ENCODE peak calls at places on chromosomes 2 and 18, in ten cellular contexts. O is left ventricle myocardium inferior, Z is uterus, Q is transverse colon, X is endodermal cell, M is fibroblast of lung, G is lower lobe of right lung, A is Peyer's patch, Y is HCT116, P is left lung. L is an unnamed sample.

GRCh38 chr18:63339920-63340484 is 20.4 kb upstream of the BCL2 start:
- DNase-seq in O (no peak), Z (peak; percentile 40), Q (no peak), X (peak; percentile 81), M (peak; percentile 58), G (no peak), A (no peak), Y (peak; percentile 10), P (no peak), L (no peak)

GRCh38 chr2:43879261-43879660 is 40.5 kb downstream of the ABCG8 start:
- DNase-seq in O (no peak), Z (no peak), Q (no peak), X (no peak), M (no peak), G (no peak), A (no peak), Y (no peak), P (no peak), L (no peak)

GRCh38 chr2:231464576-231465540 is 574 bp upstream of the NCL start:
- DNase-seq in O (peak; percentile 99), Z (peak; percentile 98), Q (peak; percentile 38), X (peak; percentile 99), M (peak; percentile 12), G (peak; percentile 98), A (peak; percentile 99), Y (peak; percentile 92), P (peak; percentile 98), L (peak; percentile 98)

GRCh38 chr2:106028192-106028591 is 165.9 kb downstream of the UXS1 start:
- DNase-seq in O (no peak), Z (no peak), Q (peak; percentile 23), X (no peak), M (no peak), G (no peak), A (no peak), Y (no peak), P (no peak), L (no peak)

GRCh38 chr2:124283090-124283489 is 258.0 kb downstream of the CNTNAP5 start:
- DNase-seq in O (no peak), Z (no peak), Q (no peak), X (no peak), M (peak; percentile 6), G (no peak), A (no peak), Y (no peak), P (no peak), L (no peak)

GRCh38 chr2:201926071-201926470 is 107.6 kb upstream of the FZD7 start:
- DNase-seq in O (no peak), Z (no peak), Q (no peak), X (peak; percentile 32), M (no peak), G (no peak), A (no peak), Y (no peak), P (no peak), L (no peak)

GRCh38 chr2:118255301-118255700 is 167.0 kb downstream of the INSIG2 start:
- DNase-seq in O (no peak), Z (no peak), Q (no peak), X (peak; percentile 66), M (no peak), G (no peak), A (no peak), Y (no peak), P (no peak), L (no peak)

GRCh38 chr18:77112161-77112801 is 20.3 kb downstream of the MBP start:
- DNase-seq in O (no peak), Z (peak; percentile 16), Q (no peak), X (peak; percentile 46), M (no peak), G (no peak), A (no peak), Y (no peak), P (peak; percentile 67), L (no peak)

GRCh38 chr2:223613017-223613950 is 11.1 kb upstream of the SCG2 start:
- DNase-seq in O (peak; percentile 70), Z (peak; percentile 89), Q (peak; percentile 54), X (peak; percentile 93), M (peak; percentile 99), G (peak; percentile 68), A (peak; percentile 18), Y (peak; percentile 89), P (peak; percentile 85), L (no peak)

GRCh38 chr18:47246027-47246971 is 5.2 kb downstream of the SKOR2 start:
- DNase-seq in O (no peak), Z (no peak), Q (no peak), X (peak; percentile 62), M (no peak), G (no peak), A (no peak), Y (no peak), P (no peak), L (no peak)

GRCh38 chr2:47867205-47867604 is 39.1 kb downstream of the FBXO11 start:
- DNase-seq in O (no peak), Z (peak; percentile 58), Q (no peak), X (no peak), M (peak; percentile 76), G (no peak), A (no peak), Y (peak; percentile 31), P (no peak), L (no peak)

GRCh38 chr2:113117594-113118262 is 9.7 kb upstream of the IL1RN start:
- DNase-seq in O (no peak), Z (no peak), Q (peak; percentile 46), X (no peak), M (peak; percentile 73), G (peak; percentile 56), A (no peak), Y (no peak), P (peak; percentile 71), L (no peak)

GRCh38 chr2:66452917-66453316 is 18.0 kb downstream of the MEIS1 start:
- DNase-seq in O (no peak), Z (no peak), Q (no peak), X (no peak), M (no peak), G (no peak), A (no peak), Y (no peak), P (no peak), L (no peak)

GRCh38 chr2:147327636-147328035 is 517.2 kb upstream of the ACVR2A start:
- DNase-seq in O (no peak), Z (no peak), Q (no peak), X (no peak), M (no peak), G (no peak), A (no peak), Y (no peak), P (no peak), L (no peak)

GRCh38 chr2:1078326-1078885 is 127.8 kb downstream of the SNTG2 start:
- DNase-seq in O (no peak), Z (no peak), Q (no peak), X (no peak), M (no peak), G (no peak), A (no peak), Y (no peak), P (no peak), L (no peak)

DNA sequence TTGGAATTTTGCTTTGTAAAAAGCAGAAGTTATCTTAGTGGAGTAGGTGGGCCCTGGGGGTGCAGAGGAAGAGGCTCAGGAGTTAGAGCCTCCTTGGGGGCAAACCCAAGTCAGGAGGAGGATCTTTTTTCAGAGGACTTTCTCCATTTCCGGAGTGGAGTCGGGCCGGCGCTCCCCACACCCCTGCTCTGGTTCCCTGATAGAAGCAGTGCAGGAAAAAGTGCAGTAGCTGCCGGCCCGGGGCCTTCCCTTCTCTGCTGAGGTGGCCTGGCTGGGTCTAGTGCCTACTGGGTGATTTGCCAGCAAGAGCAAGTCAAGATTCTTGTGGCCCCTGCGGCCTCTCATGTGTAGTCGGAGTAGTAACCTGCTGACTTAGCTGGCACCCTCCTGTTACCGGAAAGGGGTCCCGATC is 124.2 kb upstream of the HS6ST1 start:
- DNase-seq in O (no peak), Z (peak; percentile 9), Q (no peak), X (peak; percentile 75), M (no peak), G (no peak), A (no peak), Y (no peak), P (peak; percentile 55), L (peak; percentile 76)
- TF ChIP-seq CTCF in O (no peak), Z (no peak), Q (no peak), X (no peak), M (no peak), G (no peak), A (no peak), Y (no peak), P (no peak), L (no peak)

GRCh38 chr18:50038448-50038847 is 156.5 kb downstream of the MYO5B start:
- DNase-seq in O (no peak), Z (no peak), Q (no peak), X (no peak), M (no peak), G (no peak), A (no peak), Y (no peak), P (no peak), L (no peak)
- H3K4me1 ChIP-seq in O (no peaks in the 10 kb centered on the region), Z (no peaks in the 10 kb centered on the region), Q (no peaks in the 10 kb centered on the region), X (no peaks in the 10 kb centered on the region), M (no peaks in the 10 kb centered on the region), G (no peaks in the 10 kb centered on the region), A (no peaks in the 10 kb centered on the region), Y (peaks cover 10% of the 10 kb centered on the region), P (no peaks in the 10 kb centered on the region), L (no peaks in the 10 kb centered on the region)

GRCh38 chr2:158667969-158668368 is 127.1 kb upstream of the DAPL1 start:
- DNase-seq in O (no peak), Z (no peak), Q (no peak), X (no peak), M (no peak), G (no peak), A (no peak), Y (no peak), P (no peak), L (no peak)
- H3K36me3 ChIP-seq in O (peaks cover 27% of the 10 kb centered on the region), Z (no peaks in the 10 kb centered on the region), Q (peaks cover 6% of the 10 kb centered on the region), X (peaks cover 78% of the 10 kb centered on the region), M (peaks cover 12% of the 10 kb centered on the region), G (peaks cover 64% of the 10 kb centered on the region), A (peaks cover 57% of the 10 kb centered on the region), Y (peaks cover 18% of the 10 kb centered on the region), P (no peaks in the 10 kb centered on the region), L (peaks cover 62% of the 10 kb centered on the region)

GRCh38 chr18:3500016-3500415 is 50.0 kb downstream of the TGIF1 start:
- DNase-seq in O (no peak), Z (no peak), Q (no peak), X (no peak), M (no peak), G (no peak), A (no peak), Y (no peak), P (no peak), L (no peak)
- TF ChIP-seq CTCF in O (no peak), Z (no peak), Q (no peak), X (no peak), M (no peak), G (no peak), A (no peak), Y (no peak), P (no peak), L (no peak)

GRCh38 chr2:3237501-3237889 is 140.1 kb downstream of the EIPR1 start:
- DNase-seq in O (no peak), Z (no peak), Q (no peak), X (peak; percentile 22), M (no peak), G (no peak), A (no peak), Y (no peak), P (no peak), L (no peak)
- H3K4me1 ChIP-seq in O (peaks cover 12% of the 10 kb centered on the region), Z (no peaks in the 10 kb centered on the region), Q (no peaks in the 10 kb centered on the region), X (no peaks in the 10 kb centered on the region), M (no peaks in the 10 kb centered on the region), G (no peaks in the 10 kb centered on the region), A (no peaks in the 10 kb centered on the region), Y (no peaks in the 10 kb centered on the region), P (no peaks in the 10 kb centered on the region), L (peaks cover 1% of the 10 kb centered on the region)

GRCh38 chr2:183162362-183162761 is 38.1 kb downstream of the NUP35 start:
- DNase-seq in O (no peak), Z (no peak), Q (no peak), X (no peak), M (peak; percentile 3), G (no peak), A (no peak), Y (no peak), P (no peak), L (no peak)
- H3K36me3 ChIP-seq in O (peaks cover 60% of the 10 kb centered on the region), Z (no peaks in the 10 kb centered on the region), Q (peaks cover 30% of the 10 kb centered on the region), X (peaks cover 65% of the 10 kb centered on the region), M (no peaks in the 10 kb centered on the region), G (peaks cover 38% of the 10 kb centered on the region), A (peaks cover 42% of the 10 kb centered on the region), Y (peaks cover 20% of the 10 kb centered on the region), P (no peaks in the 10 kb centered on the region), L (peaks cover 88% of the 10 kb centered on the region)

L was measured in spleen.